ENCODE peak calls at places on chromosomes 12 and 14, in five cellular contexts. One of them, this sample, is unnamed. For H3K4me1, the result is how much of the 10 kb centered on the place peaks cover.

GRCh38 chr14:103121846-103122577 is 1.2 kb upstream of the TNFAIP2 start:
- DNase-seq in GM23338: peak
- DNase-seq in CD4-positive, alpha-beta memory T cell: no peak
- DNase-seq in CD8-positive, alpha-beta memory T cell: no peak
- DNase-seq in fibroblast of lung: peak
- DNase-seq in this sample: peak

GRCh38 chr12:38053655-38054464 is 262.7 kb upstream of the ALG10B start:
- DNase-seq in fibroblast of lung: no peak
- DNase-seq in CD4-positive, alpha-beta memory T cell: no peak
- DNase-seq in CD8-positive, alpha-beta memory T cell: no peak
- DNase-seq in GM23338: peak
- DNase-seq in this sample: no peak

GRCh38 chr14:96204151-96205058 is at the start of gene BDKRB2:
- DNase-seq in CD4-positive, alpha-beta memory T cell: no peak
- DNase-seq in CD8-positive, alpha-beta memory T cell: no peak
- DNase-seq in GM23338: peak
- DNase-seq in fibroblast of lung: peak
- DNase-seq in this sample: peak

GRCh38 chr12:97642906-97643305 is 180.3 kb downstream of the RMST start:
- DNase-seq in GM23338: no peak
- DNase-seq in CD4-positive, alpha-beta memory T cell: no peak
- DNase-seq in fibroblast of lung: no peak
- DNase-seq in CD8-positive, alpha-beta memory T cell: no peak
- DNase-seq in this sample: no peak

GRCh38 chr12:122917508-122918227 is 21.7 kb upstream of the VPS37B start:
- DNase-seq in fibroblast of lung: peak
- DNase-seq in GM23338: no peak
- DNase-seq in CD8-positive, alpha-beta memory T cell: no peak
- DNase-seq in CD4-positive, alpha-beta memory T cell: no peak
- DNase-seq in this sample: no peak

GRCh38 chr12:50932787-50933280 is 19.5 kb upstream of the HIGD1C start:
- DNase-seq in CD4-positive, alpha-beta memory T cell: no peak
- DNase-seq in CD8-positive, alpha-beta memory T cell: no peak
- DNase-seq in GM23338: no peak
- DNase-seq in fibroblast of lung: no peak
- DNase-seq in this sample: no peak

GRCh38 chr12:39277416-39277815 is 165.5 kb downstream of the KIF21A start:
- DNase-seq in GM23338: no peak
- DNase-seq in CD8-positive, alpha-beta memory T cell: no peak
- DNase-seq in CD4-positive, alpha-beta memory T cell: no peak
- DNase-seq in fibroblast of lung: no peak
- DNase-seq in this sample: no peak

GRCh38 chr12:77998236-77998786 is 167.6 kb downstream of the NAV3 start:
- DNase-seq in CD4-positive, alpha-beta memory T cell: no peak
- DNase-seq in CD8-positive, alpha-beta memory T cell: no peak
- DNase-seq in GM23338: no peak
- DNase-seq in fibroblast of lung: peak
- DNase-seq in this sample: no peak

GRCh38 chr14:100652739-100653138 is 65.5 kb upstream of the BEGAIN start:
- DNase-seq in CD8-positive, alpha-beta memory T cell: no peak
- DNase-seq in CD4-positive, alpha-beta memory T cell: no peak
- DNase-seq in fibroblast of lung: no peak
- DNase-seq in GM23338: no peak
- DNase-seq in this sample: no peak

GRCh38 chr14:64518229-64518628 is 13.7 kb downstream of the ZBTB1 start:
- DNase-seq in fibroblast of lung: no peak
- DNase-seq in CD4-positive, alpha-beta memory T cell: no peak
- DNase-seq in GM23338: no peak
- DNase-seq in CD8-positive, alpha-beta memory T cell: no peak
- DNase-seq in this sample: no peak
- H3K4me1 ChIP-seq in fibroblast of lung: under half
- H3K4me1 ChIP-seq in CD4-positive, alpha-beta memory T cell: half or more
- H3K4me1 ChIP-seq in GM23338: under half
- H3K4me1 ChIP-seq in CD8-positive, alpha-beta memory T cell: under half
- H3K4me1 ChIP-seq in this sample: under half

DNA sequence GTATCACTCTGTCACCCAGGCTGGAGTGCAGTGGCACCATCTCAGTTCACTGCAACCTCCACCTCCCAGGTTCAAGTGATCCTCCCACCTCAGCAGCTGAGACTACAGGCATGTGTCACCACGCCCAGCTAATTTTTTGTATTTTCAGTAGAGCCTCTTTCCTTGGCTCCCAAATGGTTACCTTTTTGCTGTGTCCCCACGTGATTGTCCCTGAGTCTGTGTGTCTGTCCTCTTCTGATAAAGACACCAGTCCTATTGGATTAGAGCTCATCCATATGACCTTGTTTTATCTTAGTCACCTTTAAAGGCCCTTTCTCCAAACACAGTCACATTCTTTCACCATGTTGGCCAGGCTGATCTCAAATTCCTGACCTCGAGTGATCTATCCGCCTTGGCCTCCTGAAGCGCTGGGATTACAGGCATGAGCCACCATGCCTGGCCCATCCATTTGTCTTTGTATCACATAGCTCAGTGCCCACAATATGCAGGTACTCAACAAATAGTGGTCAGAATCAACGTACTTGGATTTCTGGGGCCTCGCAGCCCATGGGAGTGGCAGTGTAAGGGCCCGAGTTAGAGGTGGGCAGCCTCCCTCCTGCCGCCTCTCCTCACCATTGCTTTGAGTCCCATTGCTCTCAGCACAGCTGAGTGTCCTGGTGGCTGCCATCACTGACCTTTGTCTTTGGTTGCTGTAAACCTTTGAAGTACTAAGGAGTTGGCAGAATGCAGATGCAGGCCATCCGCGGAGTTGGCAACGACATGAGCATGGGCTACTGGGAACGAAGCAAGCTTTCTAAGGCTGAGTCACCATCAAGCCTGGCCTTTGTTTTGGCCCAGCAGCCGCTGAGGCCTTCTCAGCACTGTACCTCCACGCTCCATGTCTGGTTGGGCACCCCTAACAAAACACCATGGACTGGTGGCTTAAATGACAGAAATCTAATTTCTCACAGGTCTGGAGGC is 9.3 kb downstream of the TPCN1 start:
- DNase-seq in fibroblast of lung: peak
- DNase-seq in GM23338: no peak
- DNase-seq in CD8-positive, alpha-beta memory T cell: no peak
- DNase-seq in CD4-positive, alpha-beta memory T cell: no peak
- DNase-seq in this sample: no peak
- H3K4me1 ChIP-seq in fibroblast of lung: under half
- H3K4me1 ChIP-seq in GM23338: under half
- H3K4me1 ChIP-seq in CD8-positive, alpha-beta memory T cell: half or more
- H3K4me1 ChIP-seq in CD4-positive, alpha-beta memory T cell: half or more
- H3K4me1 ChIP-seq in this sample: under half

DNA sequence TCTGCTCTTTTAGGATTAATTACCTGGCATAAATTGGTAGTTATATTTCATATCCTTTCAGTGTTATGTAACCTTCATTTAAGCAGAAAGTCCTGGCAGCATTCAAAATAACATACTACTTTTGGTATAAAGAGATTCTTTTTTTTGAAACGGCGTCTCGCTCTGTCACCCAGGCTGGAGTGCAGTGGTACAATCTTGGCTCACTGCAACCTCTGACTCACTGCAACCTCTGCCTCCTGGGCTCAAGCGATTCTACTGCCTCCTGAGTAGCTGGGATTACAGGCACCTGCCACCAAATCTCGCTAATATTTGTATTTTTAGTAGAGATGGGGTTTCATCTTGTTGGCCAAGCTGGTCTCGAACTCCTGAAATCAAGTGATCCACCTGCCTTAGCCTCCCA is 9.2 kb downstream of the KTN1 start:
- DNase-seq in fibroblast of lung: no peak
- DNase-seq in CD8-positive, alpha-beta memory T cell: no peak
- DNase-seq in GM23338: no peak
- DNase-seq in CD4-positive, alpha-beta memory T cell: no peak
- DNase-seq in this sample: no peak
- H3K4me1 ChIP-seq in fibroblast of lung: under half
- H3K4me1 ChIP-seq in CD8-positive, alpha-beta memory T cell: under half
- H3K4me1 ChIP-seq in GM23338: half or more
- H3K4me1 ChIP-seq in CD4-positive, alpha-beta memory T cell: under half
- H3K4me1 ChIP-seq in this sample: half or more

DNA sequence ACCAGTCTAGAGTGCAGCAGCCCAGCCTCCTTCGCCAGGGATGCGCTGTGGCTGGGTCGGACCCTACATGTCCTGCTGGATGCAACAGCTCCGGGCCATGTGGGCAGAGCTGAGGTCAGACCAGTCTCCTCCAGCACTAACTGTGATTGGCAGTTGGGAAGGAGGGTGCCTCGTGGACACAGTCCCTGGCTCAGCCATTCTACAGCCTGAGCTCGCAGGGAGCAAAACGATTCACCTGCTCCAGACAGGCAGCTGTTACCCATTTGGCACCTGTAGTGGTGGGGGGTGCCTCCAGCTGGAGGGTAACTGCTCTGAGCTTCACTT is 6.3 kb upstream of the ASB2 start:
- DNase-seq in CD4-positive, alpha-beta memory T cell: no peak
- DNase-seq in GM23338: no peak
- DNase-seq in CD8-positive, alpha-beta memory T cell: no peak
- DNase-seq in fibroblast of lung: no peak
- DNase-seq in this sample: no peak
- H3K4me1 ChIP-seq in CD4-positive, alpha-beta memory T cell: under half
- H3K4me1 ChIP-seq in GM23338: under half
- H3K4me1 ChIP-seq in CD8-positive, alpha-beta memory T cell: under half
- H3K4me1 ChIP-seq in fibroblast of lung: under half
- H3K4me1 ChIP-seq in this sample: under half

DNA sequence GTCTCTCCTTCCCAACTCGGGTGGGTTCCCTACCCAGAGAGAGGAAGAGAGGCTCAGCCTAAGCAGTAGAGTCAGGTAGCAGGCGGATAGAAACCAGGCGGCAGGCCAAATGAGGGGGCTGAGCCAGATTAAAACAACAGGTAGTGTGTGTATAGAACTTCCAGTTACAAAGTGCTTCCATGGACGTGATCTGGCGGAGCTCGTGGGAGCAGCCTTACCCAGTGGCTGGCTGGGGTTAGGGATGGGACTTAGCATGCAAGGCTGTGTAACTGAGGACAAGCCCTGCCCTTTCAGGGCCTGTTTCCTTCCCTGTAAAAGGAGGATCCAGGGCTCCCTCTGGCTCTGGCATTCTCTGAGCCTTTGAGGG is 8.3 kb downstream of the KRT80 start:
- DNase-seq in fibroblast of lung: peak
- DNase-seq in CD8-positive, alpha-beta memory T cell: no peak
- DNase-seq in GM23338: no peak
- DNase-seq in CD4-positive, alpha-beta memory T cell: no peak
- DNase-seq in this sample: no peak
- H3K4me1 ChIP-seq in fibroblast of lung: half or more
- H3K4me1 ChIP-seq in CD8-positive, alpha-beta memory T cell: under half
- H3K4me1 ChIP-seq in GM23338: under half
- H3K4me1 ChIP-seq in CD4-positive, alpha-beta memory T cell: under half
- H3K4me1 ChIP-seq in this sample: half or more

GRCh38 chr14:73777420-73777819 is 63.2 kb upstream of the PNMA1 start:
- DNase-seq in CD4-positive, alpha-beta memory T cell: no peak
- DNase-seq in fibroblast of lung: no peak
- DNase-seq in CD8-positive, alpha-beta memory T cell: no peak
- DNase-seq in GM23338: no peak
- DNase-seq in this sample: no peak

GRCh38 chr14:73780391-73780790 is 66.2 kb upstream of the PNMA1 start:
- DNase-seq in CD4-positive, alpha-beta memory T cell: no peak
- DNase-seq in fibroblast of lung: no peak
- DNase-seq in CD8-positive, alpha-beta memory T cell: no peak
- DNase-seq in GM23338: no peak
- DNase-seq in this sample: no peak

GRCh38 chr14:73780896-73781295 is 66.7 kb upstream of the PNMA1 start:
- DNase-seq in fibroblast of lung: no peak
- DNase-seq in GM23338: no peak
- DNase-seq in CD8-positive, alpha-beta memory T cell: no peak
- DNase-seq in CD4-positive, alpha-beta memory T cell: no peak
- DNase-seq in this sample: no peak

GRCh38 chr14:73776194-73776537 is 62.0 kb upstream of the PNMA1 start:
- DNase-seq in CD4-positive, alpha-beta memory T cell: no peak
- DNase-seq in CD8-positive, alpha-beta memory T cell: no peak
- DNase-seq in fibroblast of lung: peak
- DNase-seq in GM23338: no peak
- DNase-seq in this sample: no peak

GRCh38 chr14:73778736-73779135 is 64.6 kb upstream of the PNMA1 start:
- DNase-seq in CD8-positive, alpha-beta memory T cell: no peak
- DNase-seq in CD4-positive, alpha-beta memory T cell: no peak
- DNase-seq in GM23338: no peak
- DNase-seq in fibroblast of lung: no peak
- DNase-seq in this sample: no peak
- H3K4me1 ChIP-seq in CD8-positive, alpha-beta memory T cell: half or more
- H3K4me1 ChIP-seq in CD4-positive, alpha-beta memory T cell: half or more
- H3K4me1 ChIP-seq in GM23338: under half
- H3K4me1 ChIP-seq in fibroblast of lung: under half
- H3K4me1 ChIP-seq in this sample: under half

GRCh38 chr12:113070117-113070906 is 13.8 kb downstream of the DTX1 start:
- DNase-seq in CD4-positive, alpha-beta memory T cell: no peak
- DNase-seq in CD8-positive, alpha-beta memory T cell: peak
- DNase-seq in fibroblast of lung: no peak
- DNase-seq in GM23338: no peak
- DNase-seq in this sample: no peak

GRCh38 chr12:113073586-113073985 is 17.1 kb downstream of the DTX1 start:
- DNase-seq in GM23338: no peak
- DNase-seq in fibroblast of lung: no peak
- DNase-seq in CD8-positive, alpha-beta memory T cell: no peak
- DNase-seq in CD4-positive, alpha-beta memory T cell: no peak
- DNase-seq in this sample: no peak

GRCh38 chr12:113071427-113072112 is 15.0 kb downstream of the DTX1 start:
- DNase-seq in GM23338: no peak
- DNase-seq in fibroblast of lung: no peak
- DNase-seq in CD8-positive, alpha-beta memory T cell: no peak
- DNase-seq in CD4-positive, alpha-beta memory T cell: no peak
- DNase-seq in this sample: no peak

GRCh38 chr12:113071063-113071426 is 14.5 kb downstream of the DTX1 start:
- DNase-seq in CD4-positive, alpha-beta memory T cell: no peak
- DNase-seq in fibroblast of lung: no peak
- DNase-seq in CD8-positive, alpha-beta memory T cell: no peak
- DNase-seq in GM23338: no peak
- DNase-seq in this sample: no peak

GRCh38 chr12:113072136-113072535 is 15.6 kb downstream of the DTX1 start:
- DNase-seq in CD4-positive, alpha-beta memory T cell: no peak
- DNase-seq in fibroblast of lung: no peak
- DNase-seq in CD8-positive, alpha-beta memory T cell: no peak
- DNase-seq in GM23338: no peak
- DNase-seq in this sample: no peak
- H3K4me1 ChIP-seq in CD4-positive, alpha-beta memory T cell: under half
- H3K4me1 ChIP-seq in fibroblast of lung: under half
- H3K4me1 ChIP-seq in CD8-positive, alpha-beta memory T cell: under half
- H3K4me1 ChIP-seq in GM23338: under half
- H3K4me1 ChIP-seq in this sample: under half

This sample was measured in SJSA1.